ENCODE peak calls at places on chromosomes 1 and 21, in six cellular contexts. I is H1, R is GM12891, S is K562, V is HepG2, F is GM12878. Z is an unnamed sample.

GRCh38 chr1:219906924-219907771 is 21.2 kb downstream of the SLC30A10 start:
- DNase-seq in I (no peak), R (no peak), S (peak), V (peak), F (no peak), Z (no peak)

GRCh38 chr1:38000529-38001453 is 4.5 kb downstream of the FHL3 start:
- DNase-seq in I (no peak), R (no peak), S (no peak), V (peak), F (no peak), Z (no peak)

GRCh38 chr1:12314328-12314903 is 84.6 kb downstream of the VPS13D start:
- DNase-seq in I (no peak), R (no peak), S (no peak), V (peak), F (no peak), Z (no peak)

GRCh38 chr1:21189906-21190500 is 13.3 kb upstream of the EIF4G3 start:
- DNase-seq in I (no peak), R (no peak), S (no peak), V (no peak), F (no peak), Z (no peak)

GRCh38 chr1:233639611-233640010 is 25.7 kb downstream of the KCNK1 start:
- DNase-seq in I (no peak), R (no peak), S (no peak), V (no peak), F (no peak), Z (no peak)

GRCh38 chr1:159856576-159856975 is 5.9 kb downstream of the VSIG8 start:
- DNase-seq in I (no peak), R (no peak), S (no peak), V (no peak), F (no peak), Z (no peak)

GRCh38 chr1:62613325-62613727 is 16.0 kb downstream of the ANGPTL3 start:
- DNase-seq in I (no peak), R (no peak), S (no peak), V (no peak), F (peak), Z (no peak)

GRCh38 chr21:27219068-27219467 is 252.2 kb upstream of the ADAMTS5 start:
- DNase-seq in I (no peak), R (no peak), S (no peak), V (no peak), F (no peak), Z (no peak)

GRCh38 chr21:39238275-39238674 is 55.0 kb upstream of the PSMG1 start:
- DNase-seq in I (no peak), R (no peak), S (no peak), V (no peak), F (no peak), Z (no peak)

GRCh38 chr1:34549199-34549598 is 205.6 kb upstream of the GJB5 start:
- DNase-seq in I (peak), R (no peak), S (no peak), V (peak), F (no peak), Z (no peak)

GRCh38 chr1:34547043-34547674 is 207.7 kb upstream of the GJB5 start:
- DNase-seq in I (peak), R (no peak), S (no peak), V (peak), F (no peak), Z (no peak)
- TF ChIP-seq POLR2A in I (no peak), R (no peak), S (no peak), V (no peak), F (no peak), Z (no peak)

GRCh38 chr21:31198575-31198974 is 145.5 kb downstream of the TIAM1 start:
- DNase-seq in I (no peak), R (no peak), S (peak), V (peak), F (no peak), Z (no peak)
- TF ChIP-seq TAF1 in I (no peak), R (no peak), S (no peak), V (no peak), F (no peak), Z (no peak)

GRCh38 chr1:229557913-229558414 is 543 bp downstream of the ABCB10 start:
- DNase-seq in I (no peak), R (peak), S (peak), V (peak), F (no peak), Z (peak)

GRCh38 chr1:229554886-229555621 is 3.5 kb downstream of the ABCB10 start:
- DNase-seq in I (no peak), R (no peak), S (peak), V (no peak), F (no peak), Z (no peak)

GRCh38 chr1:229556551-229556950 is 2.0 kb downstream of the ABCB10 start:
- DNase-seq in I (no peak), R (no peak), S (no peak), V (peak), F (no peak), Z (no peak)

GRCh38 chr1:229557214-229557850 is 1.2 kb downstream of the ABCB10 start:
- DNase-seq in I (no peak), R (peak), S (no peak), V (peak), F (no peak), Z (no peak)

GRCh38 chr1:229558460-229559335 is at the start of gene ABCB10:
- DNase-seq in I (peak), R (peak), S (peak), V (peak), F (peak), Z (peak)
- TF ChIP-seq POLR2A in I (no peak), R (no peak), S (peak), V (no peak), F (peak), Z (no peak)

GRCh38 chr1:44807364-44808062 is 362 bp upstream of the DYNLT4 start:
- DNase-seq in I (peak), R (no peak), S (peak), V (peak), F (peak), Z (peak)
- TF ChIP-seq TAF1 in I (peak), R (no peak), S (peak), V (peak), F (peak), Z (no peak)

DNA sequence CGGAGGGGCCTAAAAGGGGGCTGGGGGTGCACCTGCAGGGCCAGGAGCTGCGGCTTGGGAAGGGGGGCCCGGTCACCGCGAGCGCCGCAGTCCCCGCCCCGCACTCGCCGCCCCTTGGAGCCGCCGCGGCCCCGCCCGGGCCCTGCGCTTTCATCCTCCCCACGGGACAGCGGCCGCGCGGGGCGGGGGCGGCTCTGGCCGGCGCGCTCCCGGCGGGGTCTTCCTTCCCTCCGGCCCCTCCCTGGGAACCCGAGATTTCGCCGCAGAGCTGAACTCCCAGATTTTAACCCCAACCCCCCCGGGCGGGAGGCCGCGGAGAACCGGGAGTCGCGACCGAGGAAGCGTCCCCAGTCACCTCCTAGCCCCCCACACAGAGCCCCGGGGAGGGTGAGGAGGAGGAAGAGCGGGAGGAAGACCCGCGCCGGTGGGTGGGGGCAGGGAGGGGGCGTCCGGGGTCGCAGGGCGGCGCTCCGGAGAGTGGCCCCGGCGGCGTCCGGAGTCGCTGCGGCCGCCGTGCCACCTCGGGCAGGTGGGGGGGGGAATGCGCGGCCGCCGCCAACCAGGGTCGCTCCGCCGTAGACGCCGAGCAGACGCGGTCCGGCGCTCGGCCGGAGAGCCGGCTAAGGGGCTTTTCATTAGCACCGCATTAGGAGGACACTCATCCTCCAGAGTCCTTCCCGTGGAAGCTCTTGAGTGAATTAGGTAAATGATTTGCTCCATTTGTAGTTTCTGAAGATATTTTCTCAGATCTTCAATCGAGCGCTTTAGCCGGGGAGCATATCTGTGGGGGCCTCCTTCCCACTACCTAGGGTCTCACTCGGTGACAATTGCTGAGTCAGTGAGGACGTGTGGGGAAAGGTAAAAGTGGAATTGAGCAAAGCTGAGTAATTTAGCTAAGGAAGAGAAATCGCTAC is 31.6 kb upstream of the NFIA start:
- DNase-seq in I (no peak), R (no peak), S (peak), V (no peak), F (no peak), Z (no peak)
- TF ChIP-seq POLR2A in I (no peak), R (no peak), S (peak), V (no peak), F (no peak), Z (no peak)